ENCODE peak calls at places on chromosome 20, in ten cellular contexts. K, P, V, L, Y, W, I, U, Z and D are unnamed samples.
A peak's percentile ranks its signal among the peaks of the same experiment; 100 is the strongest.

GRCh38 chr20:21719592-21720214 is 14.2 kb downstream of the PAX1 start:
- DNase-seq in K (peak; percentile 64), P (peak; percentile 78), V (peak; percentile 57), L (peak; percentile 55), Y (peak; percentile 29), W (peak; percentile 29), I (peak; percentile 66), U (peak; percentile 14), Z (peak; percentile 60), D (peak; percentile 60)

GRCh38 chr20:8602389-8603116 is 466.3 kb upstream of the PLCB4 start:
- DNase-seq in K (no peak), P (no peak), V (no peak), L (no peak), Y (no peak), W (no peak), I (no peak), U (no peak), Z (no peak), D (no peak)

GRCh38 chr20:25054995-25055629 is 2.8 kb downstream of the ACSS1 start:
- DNase-seq in K (no peak), P (no peak), V (no peak), L (no peak), Y (no peak), W (no peak), I (no peak), U (no peak), Z (no peak), D (no peak)

GRCh38 chr20:58647814-58648501 is 3.1 kb upstream of the STX16 start:
- DNase-seq in K (no peak), P (no peak), V (no peak), L (no peak), Y (no peak), W (no peak), I (no peak), U (no peak), Z (no peak), D (no peak)

GRCh38 chr20:11929947-11930346 is 12.3 kb downstream of the BTBD3 start:
- DNase-seq in K (no peak), P (no peak), V (no peak), L (no peak), Y (no peak), W (no peak), I (no peak), U (no peak), Z (no peak), D (no peak)

GRCh38 chr20:59902470-59902869 is 31.0 kb downstream of the SYCP2 start:
- DNase-seq in K (no peak), P (no peak), V (no peak), L (no peak), Y (no peak), W (no peak), I (no peak), U (no peak), Z (no peak), D (no peak)

GRCh38 chr20:44768854-44769480 is 23.3 kb downstream of the KCNK15 start:
- DNase-seq in K (no peak), P (no peak), V (no peak), L (no peak), Y (no peak), W (no peak), I (no peak), U (no peak), Z (no peak), D (no peak)

GRCh38 chr20:57651977-57652864 is 32.0 kb upstream of the ZBP1 start:
- DNase-seq in K (no peak), P (no peak), V (no peak), L (peak; percentile 48), Y (no peak), W (no peak), I (no peak), U (no peak), Z (no peak), D (no peak)

GRCh38 chr20:6501061-6501460 is 266.4 kb upstream of the BMP2 start:
- DNase-seq in K (no peak), P (no peak), V (no peak), L (no peak), Y (no peak), W (no peak), I (no peak), U (no peak), Z (no peak), D (peak; percentile 97)

GRCh38 chr20:3669710-3670367 is 6.6 kb upstream of the GFRA4 start:
- DNase-seq in K (no peak), P (no peak), V (no peak), L (peak; percentile 55), Y (no peak), W (no peak), I (no peak), U (no peak), Z (no peak), D (no peak)

GRCh38 chr20:54668271-54669053 is 193.1 kb downstream of the DOK5 start:
- DNase-seq in K (peak; percentile 35), P (peak; percentile 31), V (no peak), L (peak; percentile 43), Y (no peak), W (peak; percentile 23), I (peak; percentile 59), U (no peak), Z (no peak), D (peak; percentile 19)

GRCh38 chr20:31496761-31497295 is 17.4 kb upstream of the HM13 start:
- DNase-seq in K (peak; percentile 67), P (no peak), V (no peak), L (no peak), Y (no peak), W (no peak), I (no peak), U (no peak), Z (peak; percentile 38), D (no peak)

GRCh38 chr20:18138639-18139583 is 1.2 kb downstream of the KAT14 start:
- DNase-seq in K (no peak), P (peak; percentile 31), V (no peak), L (no peak), Y (no peak), W (no peak), I (no peak), U (no peak), Z (no peak), D (no peak)

GRCh38 chr20:38220587-38220986 is 39.9 kb downstream of the KIAA1755 start:
- DNase-seq in K (no peak), P (no peak), V (no peak), L (no peak), Y (no peak), W (no peak), I (no peak), U (no peak), Z (no peak), D (no peak)

GRCh38 chr20:16385462-16385861 is 187.8 kb downstream of the KIF16B start:
- DNase-seq in K (no peak), P (no peak), V (no peak), L (no peak), Y (no peak), W (no peak), I (no peak), U (no peak), Z (no peak), D (no peak)

GRCh38 chr20:53202781-53203180 is 230.6 kb downstream of the TSHZ2 start:
- DNase-seq in K (no peak), P (no peak), V (no peak), L (no peak), Y (no peak), W (peak; percentile 37), I (no peak), U (no peak), Z (no peak), D (peak; percentile 22)

GRCh38 chr20:36206641-36207040 is 29.6 kb upstream of the AAR2 start:
- DNase-seq in K (no peak), P (no peak), V (no peak), L (no peak), Y (no peak), W (no peak), I (no peak), U (no peak), Z (no peak), D (no peak)

GRCh38 chr20:43571771-43572170 is 12.9 kb downstream of the SGK2 start:
- DNase-seq in K (no peak), P (no peak), V (no peak), L (no peak), Y (no peak), W (no peak), I (no peak), U (no peak), Z (no peak), D (no peak)

GRCh38 chr20:10427060-10427692 is 6.8 kb downstream of the MKKS start:
- DNase-seq in K (peak; percentile 76), P (peak; percentile 74), V (no peak), L (peak; percentile 37), Y (peak; percentile 51), W (peak; percentile 22), I (peak; percentile 54), U (no peak), Z (no peak), D (peak; percentile 46)

GRCh38 chr20:47351643-47352331 is 4.7 kb downstream of the ZMYND8 start:
- DNase-seq in K (peak; percentile 11), P (peak; percentile 29), V (no peak), L (no peak), Y (no peak), W (no peak), I (no peak), U (no peak), Z (no peak), D (no peak)

GRCh38 chr20:63154395-63154794 is 61.5 kb downstream of the YTHDF1 start:
- DNase-seq in K (no peak), P (no peak), V (no peak), L (no peak), Y (no peak), W (no peak), I (no peak), U (no peak), Z (no peak), D (no peak)

GRCh38 chr20:56417911-56418310 is 5.9 kb downstream of the CASS4 start:
- DNase-seq in K (no peak), P (no peak), V (no peak), L (no peak), Y (no peak), W (no peak), I (no peak), U (no peak), Z (no peak), D (peak; percentile 17)

GRCh38 chr20:5504061-5504739 is 187.4 kb upstream of the PROKR2 start:
- DNase-seq in K (no peak), P (peak; percentile 65), V (peak; percentile 49), L (peak; percentile 66), Y (peak; percentile 7), W (no peak), I (peak; percentile 14), U (peak; percentile 7), Z (peak; percentile 22), D (no peak)

GRCh38 chr20:50123418-50123817 is 10.5 kb upstream of the UBE2V1 start:
- DNase-seq in K (no peak), P (no peak), V (no peak), L (peak; percentile 16), Y (no peak), W (no peak), I (no peak), U (no peak), Z (no peak), D (no peak)

GRCh38 chr20:58854638-58855471 is 2.3 kb downstream of the GNAS start:
- DNase-seq in K (no peak), P (no peak), V (no peak), L (peak; percentile 67), Y (no peak), W (no peak), I (no peak), U (no peak), Z (no peak), D (no peak)

GRCh38 chr20:4225778-4226177 is 210.4 kb upstream of the RNF24 start:
- DNase-seq in K (no peak), P (no peak), V (no peak), L (no peak), Y (peak; percentile 73), W (no peak), I (no peak), U (no peak), Z (no peak), D (peak; percentile 63)